ENCODE peak calls at places on chromosome 5, in five cellular contexts. V, M, A, I and Y are unnamed samples.

GRCh38 chr5:94433393-94434149 is 184.8 kb downstream of the KIAA0825 start:
- DNase-seq in V (no peak), M (peak), A (no peak), I (no peak), Y (no peak)

GRCh38 chr5:34848230-34848629 is 9.3 kb downstream of the TTC23L start:
- DNase-seq in V (no peak), M (no peak), A (no peak), I (no peak), Y (no peak)

GRCh38 chr5:6631441-6631840 is 1.4 kb downstream of the NSUN2 start:
- DNase-seq in V (no peak), M (no peak), A (no peak), I (no peak), Y (no peak)

GRCh38 chr5:132491368-132492364 is 1.1 kb upstream of the IRF1 start:
- DNase-seq in V (peak), M (no peak), A (no peak), I (peak), Y (no peak)

GRCh38 chr5:179270581-179271300 is 74.5 kb downstream of the ADAMTS2 start:
- DNase-seq in V (peak), M (no peak), A (no peak), I (peak), Y (no peak)

GRCh38 chr5:115415143-115415491 is 118.7 kb upstream of the CCDC112 start:
- DNase-seq in V (peak), M (no peak), A (peak), I (no peak), Y (peak)

GRCh38 chr5:16693879-16694278 is 77.1 kb upstream of the RETREG1 start:
- DNase-seq in V (no peak), M (no peak), A (no peak), I (no peak), Y (no peak)

GRCh38 chr5:171961117-171961516 is 45.3 kb downstream of the FBXW11 start:
- DNase-seq in V (no peak), M (no peak), A (no peak), I (no peak), Y (no peak)

GRCh38 chr5:116930628-116931027 is 356.0 kb upstream of the SEMA6A start:
- DNase-seq in V (no peak), M (no peak), A (no peak), I (no peak), Y (no peak)

GRCh38 chr5:168620807-168621206 is 41.6 kb upstream of the PANK3 start:
- DNase-seq in V (no peak), M (no peak), A (no peak), I (no peak), Y (no peak)

GRCh38 chr5:93677344-93678021 is 63.9 kb downstream of the POU5F2 start:
- DNase-seq in V (no peak), M (peak), A (no peak), I (peak), Y (peak)

GRCh38 chr5:113922343-113922742 is 408.8 kb downstream of the YTHDC2 start:
- DNase-seq in V (no peak), M (no peak), A (no peak), I (no peak), Y (no peak)

GRCh38 chr5:146890733-146891440 is 12.3 kb upstream of the PPP2R2B start:
- DNase-seq in V (no peak), M (no peak), A (no peak), I (no peak), Y (peak)

GRCh38 chr5:32145378-32145777 is 28.7 kb downstream of the GOLPH3 start:
- DNase-seq in V (no peak), M (no peak), A (no peak), I (no peak), Y (no peak)

GRCh38 chr5:98941131-98941883 is 12.5 kb upstream of the CHD1 start:
- DNase-seq in V (no peak), M (no peak), A (no peak), I (no peak), Y (no peak)

GRCh38 chr5:78587775-78588291 is 60.7 kb downstream of the LHFPL2 start:
- DNase-seq in V (no peak), M (no peak), A (no peak), I (no peak), Y (no peak)

GRCh38 chr5:125198270-125198974 is 452.0 kb upstream of the ZNF608 start:
- DNase-seq in V (peak), M (peak), A (no peak), I (peak), Y (no peak)

GRCh38 chr5:143491644-143492043 is 88.2 kb upstream of the NR3C1 start:
- DNase-seq in V (no peak), M (no peak), A (peak), I (no peak), Y (no peak)

GRCh38 chr5:139368613-139369012 is 14.5 kb downstream of the SLC23A1 start:
- DNase-seq in V (no peak), M (no peak), A (no peak), I (no peak), Y (no peak)

GRCh38 chr5:69492391-69493234 is at the start of gene OCLN:
- DNase-seq in V (peak), M (peak), A (peak), I (peak), Y (peak)

GRCh38 chr5:102596113-102596512 is 97.3 kb upstream of the SLCO6A1 start:
- DNase-seq in V (no peak), M (no peak), A (no peak), I (no peak), Y (no peak)

GRCh38 chr5:95842955-95843544 is 20.5 kb upstream of the GLRX start:
- DNase-seq in V (peak), M (no peak), A (peak), I (no peak), Y (peak)

GRCh38 chr5:168960492-168960891 is 340.4 kb downstream of the SLIT3 start:
- DNase-seq in V (no peak), M (no peak), A (no peak), I (no peak), Y (no peak)

GRCh38 chr5:60685028-60685427 is 14.9 kb downstream of the DEPDC1B start:
- DNase-seq in V (no peak), M (no peak), A (no peak), I (no peak), Y (no peak)

GRCh38 chr5:31755299-31756053 is 116.5 kb downstream of the PDZD2 start:
- DNase-seq in V (no peak), M (no peak), A (no peak), I (no peak), Y (no peak)

GRCh38 chr5:6383376-6383775 is 5.0 kb upstream of the MED10 start:
- DNase-seq in V (no peak), M (no peak), A (no peak), I (no peak), Y (no peak)

GRCh38 chr5:139495644-139496435 is 13.3 kb upstream of the STING1 start:
- DNase-seq in V (no peak), M (no peak), A (no peak), I (no peak), Y (no peak)

GRCh38 chr5:90438100-90438499 is 28.5 kb upstream of the CETN3 start:
- DNase-seq in V (no peak), M (no peak), A (no peak), I (no peak), Y (no peak)

GRCh38 chr5:131758520-131758900 is 38.3 kb downstream of the FNIP1 start:
- DNase-seq in V (no peak), M (no peak), A (no peak), I (no peak), Y (no peak)

GRCh38 chr5:147918899-147919298 is 12.6 kb upstream of the C5orf46 start:
- DNase-seq in V (no peak), M (no peak), A (no peak), I (no peak), Y (no peak)

GRCh38 chr5:114467729-114468128 is 105.9 kb downstream of the KCNN2 start:
- DNase-seq in V (no peak), M (peak), A (no peak), I (no peak), Y (no peak)

GRCh38 chr5:40429258-40430111 is 250.2 kb upstream of the PTGER4 start:
- DNase-seq in V (no peak), M (no peak), A (no peak), I (no peak), Y (no peak)

GRCh38 chr5:132408965-132409364 is 39.5 kb downstream of the SLC22A5 start:
- DNase-seq in V (no peak), M (no peak), A (no peak), I (no peak), Y (no peak)

GRCh38 chr5:135392256-135392655 is 6.8 kb downstream of the MACROH2A1 start:
- DNase-seq in V (no peak), M (no peak), A (no peak), I (no peak), Y (peak)

GRCh38 chr5:105331558-105331957 is 1769.0 kb upstream of the NUDT12 start:
- DNase-seq in V (no peak), M (no peak), A (no peak), I (no peak), Y (no peak)

GRCh38 chr5:178458140-178458539 is 132.1 kb downstream of the COL23A1 start:
- DNase-seq in V (no peak), M (no peak), A (no peak), I (no peak), Y (no peak)

GRCh38 chr5:54514841-54515432 is 2.6 kb upstream of the SNX18 start:
- DNase-seq in V (no peak), M (no peak), A (no peak), I (no peak), Y (no peak)

GRCh38 chr5:161047024-161047423 is 195.0 kb upstream of the ATP10B start:
- DNase-seq in V (no peak), M (no peak), A (no peak), I (no peak), Y (no peak)

GRCh38 chr5:171701138-171701537 is 84.5 kb upstream of the SMIM23 start:
- DNase-seq in V (no peak), M (no peak), A (no peak), I (no peak), Y (no peak)

GRCh38 chr5:138351517-138351916 is 968 bp upstream of the KDM3B start:
- DNase-seq in V (no peak), M (no peak), A (no peak), I (no peak), Y (no peak)

GRCh38 chr5:138351056-138351455 is 1.4 kb upstream of the KDM3B start:
- DNase-seq in V (no peak), M (no peak), A (no peak), I (no peak), Y (peak)

GRCh38 chr5:138349842-138350635 is 2.4 kb upstream of the KDM3B start:
- DNase-seq in V (no peak), M (no peak), A (no peak), I (no peak), Y (no peak)

GRCh38 chr5:138344887-138345622 is 7.0 kb downstream of the FAM53C start:
- DNase-seq in V (no peak), M (no peak), A (no peak), I (no peak), Y (no peak)

DNA sequence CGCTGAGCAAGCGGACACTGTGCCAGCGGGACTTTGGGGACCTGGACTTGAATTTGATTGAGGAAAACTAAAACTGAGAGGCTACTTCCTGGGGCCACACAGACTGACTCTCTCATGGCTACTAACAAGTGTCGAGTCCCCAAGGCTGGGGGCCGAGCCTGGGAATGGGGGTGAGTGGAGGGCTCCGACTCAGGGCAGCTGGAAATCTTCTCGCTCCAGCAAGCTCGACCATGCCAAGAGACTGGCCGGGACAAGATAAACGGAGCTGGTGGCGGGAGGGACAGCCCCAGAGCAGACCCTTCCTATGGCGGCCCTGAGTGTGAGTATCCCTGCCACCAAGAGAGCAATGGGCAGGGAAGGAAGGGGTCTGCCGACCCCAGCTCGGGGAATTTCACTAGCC is 5.6 kb upstream of the KDM3B start:
- DNase-seq in V (no peak), M (no peak), A (no peak), I (no peak), Y (no peak)
- TF ChIP-seq POLR2A in V (no peak), M (no peak), A (no peak), I (no peak), Y (no peak)

GRCh38 chr5:181236954-181237641 is 6.6 kb downstream of the RACK1 start:
- DNase-seq in V (no peak), M (no peak), A (no peak), I (no peak), Y (no peak)
- TF ChIP-seq POLR2A in V (no peak), M (no peak), A (no peak), I (no peak), Y (no peak)

GRCh38 chr5:150559701-150560100 is 51.8 kb downstream of the NDST1 start:
- DNase-seq in V (no peak), M (no peak), A (no peak), I (no peak), Y (peak)

GRCh38 chr5:150560401-150561191 is 52.7 kb downstream of the NDST1 start:
- DNase-seq in V (peak), M (peak), A (peak), I (peak), Y (peak)

GRCh38 chr5:150558088-150558621 is 50.2 kb downstream of the NDST1 start:
- DNase-seq in V (no peak), M (no peak), A (no peak), I (no peak), Y (no peak)

GRCh38 chr5:150557507-150557872 is 49.6 kb downstream of the NDST1 start:
- DNase-seq in V (no peak), M (no peak), A (no peak), I (no peak), Y (no peak)

DNA sequence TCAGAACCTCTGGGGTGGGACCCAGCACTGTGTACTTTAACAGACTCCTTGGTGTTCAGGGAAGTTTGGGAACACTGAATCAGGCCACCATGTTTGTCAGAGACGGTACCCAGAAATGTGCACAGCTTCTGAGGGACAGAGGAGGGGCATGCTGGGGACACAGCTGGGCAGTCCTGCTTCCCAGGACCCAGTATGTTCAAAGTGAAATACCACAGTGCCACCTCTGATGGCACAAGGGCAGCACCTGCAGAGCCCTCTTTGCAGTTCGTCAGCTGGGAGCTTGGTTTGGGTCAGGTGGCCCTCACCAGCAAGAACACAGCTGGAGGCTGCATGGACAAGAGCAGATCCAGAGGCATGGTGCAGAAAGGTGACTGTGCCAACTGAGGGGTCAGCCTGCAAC is 51.2 kb downstream of the NDST1 start:
- DNase-seq in V (no peak), M (no peak), A (no peak), I (no peak), Y (no peak)
- TF ChIP-seq POLR2A in V (no peak), M (no peak), A (no peak), I (no peak), Y (no peak)

GRCh38 chr5:180494510-180495181 is 467 bp downstream of the CNOT6 start:
- DNase-seq in V (peak), M (peak), A (peak), I (peak), Y (peak)
- TF ChIP-seq POLR2A in V (no peak), M (no peak), A (peak), I (no peak), Y (no peak)

GRCh38 chr5:1119312-1119831 is 7.5 kb upstream of the SLC12A7 start:
- DNase-seq in V (peak), M (no peak), A (no peak), I (peak), Y (no peak)
- TF ChIP-seq POLR2A in V (peak), M (no peak), A (no peak), I (no peak), Y (no peak)

GRCh38 chr5:15499528-15500325 is at the start of gene FBXL7:
- DNase-seq in V (peak), M (peak), A (peak), I (peak), Y (peak)
- TF ChIP-seq POLR2A in V (no peak), M (peak), A (peak), I (no peak), Y (peak)

GRCh38 chr5:4549351-4549750 is 590.8 kb upstream of the ADAMTS16 start:
- DNase-seq in V (no peak), M (no peak), A (no peak), I (no peak), Y (no peak)
- TF ChIP-seq POLR2A in V (no peak), M (no peak), A (no peak), I (no peak), Y (no peak)